ENCODE peak calls at places on chromosomes 11 and 22, in ten cellular contexts. One of them, this sample, is unnamed.

GRCh38 chr22:41920271-41920976 is 5.5 kb upstream of the SHISA8 start:
- DNase-seq in NCI-H2081 treated with DMSO at 0.1 percent for 48 hours: no peak
- DNase-seq in GM10248: no peak
- DNase-seq in iris pigment epithelial cell: no peak
- DNase-seq in T47D: no peak
- DNase-seq in caudate nucleus: no peak
- DNase-seq in stimulated activated CD4-positive, alpha-beta T cell treated with anti-CD3 and anti-CD28 coated beads, Interleukin-1b, Interleukin-23, amount 100 ng/mL, for 1 hour: no peak
- DNase-seq in mucosa of descending colon: no peak
- DNase-seq in H9: no peak
- DNase-seq in CD14-positive monocyte: no peak
- DNase-seq in this sample: no peak

GRCh38 chr22:46614070-46614931 is 5.9 kb upstream of the GRAMD4 start:
- DNase-seq in T47D: no peak
- DNase-seq in iris pigment epithelial cell: no peak
- DNase-seq in H9: no peak
- DNase-seq in stimulated activated CD4-positive, alpha-beta T cell treated with anti-CD3 and anti-CD28 coated beads, Interleukin-1b, Interleukin-23, amount 100 ng/mL, for 1 hour: peak; percentile 50
- DNase-seq in mucosa of descending colon: no peak
- DNase-seq in GM10248: peak; percentile 59
- DNase-seq in caudate nucleus: no peak
- DNase-seq in CD14-positive monocyte: peak; percentile 71
- DNase-seq in NCI-H2081 treated with DMSO at 0.1 percent for 48 hours: no peak
- DNase-seq in this sample: no peak

GRCh38 chr22:29202231-29203192 is 3.2 kb upstream of the EMID1 start:
- DNase-seq in CD14-positive monocyte: peak; percentile 42
- DNase-seq in H9: peak; percentile 77
- DNase-seq in iris pigment epithelial cell: peak; percentile 75
- DNase-seq in T47D: peak; percentile 28
- DNase-seq in stimulated activated CD4-positive, alpha-beta T cell treated with anti-CD3 and anti-CD28 coated beads, Interleukin-1b, Interleukin-23, amount 100 ng/mL, for 1 hour: no peak
- DNase-seq in NCI-H2081 treated with DMSO at 0.1 percent for 48 hours: no peak
- DNase-seq in mucosa of descending colon: peak; percentile 75
- DNase-seq in GM10248: peak; percentile 91
- DNase-seq in caudate nucleus: no peak
- DNase-seq in this sample: no peak

GRCh38 chr11:64226507-64227051 is 505 bp downstream of the NUDT22 start:
- DNase-seq in GM10248: peak; percentile 81
- DNase-seq in stimulated activated CD4-positive, alpha-beta T cell treated with anti-CD3 and anti-CD28 coated beads, Interleukin-1b, Interleukin-23, amount 100 ng/mL, for 1 hour: no peak
- DNase-seq in caudate nucleus: no peak
- DNase-seq in T47D: no peak
- DNase-seq in CD14-positive monocyte: peak; percentile 68
- DNase-seq in H9: peak; percentile 69
- DNase-seq in mucosa of descending colon: peak; percentile 91
- DNase-seq in iris pigment epithelial cell: no peak
- DNase-seq in NCI-H2081 treated with DMSO at 0.1 percent for 48 hours: no peak
- DNase-seq in this sample: no peak

GRCh38 chr11:67113231-67113721 is 5.8 kb upstream of the KDM2A start:
- DNase-seq in caudate nucleus: no peak
- DNase-seq in T47D: no peak
- DNase-seq in NCI-H2081 treated with DMSO at 0.1 percent for 48 hours: no peak
- DNase-seq in GM10248: peak; percentile 64
- DNase-seq in CD14-positive monocyte: no peak
- DNase-seq in mucosa of descending colon: no peak
- DNase-seq in stimulated activated CD4-positive, alpha-beta T cell treated with anti-CD3 and anti-CD28 coated beads, Interleukin-1b, Interleukin-23, amount 100 ng/mL, for 1 hour: no peak
- DNase-seq in iris pigment epithelial cell: no peak
- DNase-seq in H9: no peak
- DNase-seq in this sample: no peak

GRCh38 chr11:10413268-10413667 is 41.8 kb upstream of the AMPD3 start:
- DNase-seq in GM10248: no peak
- DNase-seq in mucosa of descending colon: no peak
- DNase-seq in CD14-positive monocyte: no peak
- DNase-seq in H9: no peak
- DNase-seq in iris pigment epithelial cell: peak; percentile 39
- DNase-seq in T47D: no peak
- DNase-seq in stimulated activated CD4-positive, alpha-beta T cell treated with anti-CD3 and anti-CD28 coated beads, Interleukin-1b, Interleukin-23, amount 100 ng/mL, for 1 hour: peak; percentile 7
- DNase-seq in NCI-H2081 treated with DMSO at 0.1 percent for 48 hours: no peak
- DNase-seq in caudate nucleus: no peak
- DNase-seq in this sample: no peak

GRCh38 chr11:64296236-64296635 is 3.9 kb upstream of the CATSPERZ start:
- DNase-seq in caudate nucleus: no peak
- DNase-seq in NCI-H2081 treated with DMSO at 0.1 percent for 48 hours: no peak
- DNase-seq in CD14-positive monocyte: no peak
- DNase-seq in iris pigment epithelial cell: no peak
- DNase-seq in GM10248: no peak
- DNase-seq in T47D: no peak
- DNase-seq in stimulated activated CD4-positive, alpha-beta T cell treated with anti-CD3 and anti-CD28 coated beads, Interleukin-1b, Interleukin-23, amount 100 ng/mL, for 1 hour: no peak
- DNase-seq in mucosa of descending colon: no peak
- DNase-seq in H9: no peak
- DNase-seq in this sample: no peak

GRCh38 chr11:122209619-122210377 is 93.8 kb upstream of the BLID start:
- DNase-seq in NCI-H2081 treated with DMSO at 0.1 percent for 48 hours: no peak
- DNase-seq in iris pigment epithelial cell: peak; percentile 93
- DNase-seq in T47D: no peak
- DNase-seq in CD14-positive monocyte: no peak
- DNase-seq in mucosa of descending colon: no peak
- DNase-seq in GM10248: no peak
- DNase-seq in H9: no peak
- DNase-seq in stimulated activated CD4-positive, alpha-beta T cell treated with anti-CD3 and anti-CD28 coated beads, Interleukin-1b, Interleukin-23, amount 100 ng/mL, for 1 hour: no peak
- DNase-seq in caudate nucleus: no peak
- DNase-seq in this sample: no peak

GRCh38 chr11:124766156-124766555 is 4.1 kb upstream of the ESAM start:
- DNase-seq in caudate nucleus: no peak
- DNase-seq in stimulated activated CD4-positive, alpha-beta T cell treated with anti-CD3 and anti-CD28 coated beads, Interleukin-1b, Interleukin-23, amount 100 ng/mL, for 1 hour: no peak
- DNase-seq in iris pigment epithelial cell: no peak
- DNase-seq in H9: no peak
- DNase-seq in mucosa of descending colon: no peak
- DNase-seq in GM10248: no peak
- DNase-seq in NCI-H2081 treated with DMSO at 0.1 percent for 48 hours: no peak
- DNase-seq in T47D: no peak
- DNase-seq in CD14-positive monocyte: no peak
- DNase-seq in this sample: no peak

GRCh38 chr11:76691655-76692054 is 21.1 kb upstream of the LRRC32 start:
- DNase-seq in stimulated activated CD4-positive, alpha-beta T cell treated with anti-CD3 and anti-CD28 coated beads, Interleukin-1b, Interleukin-23, amount 100 ng/mL, for 1 hour: no peak
- DNase-seq in CD14-positive monocyte: no peak
- DNase-seq in NCI-H2081 treated with DMSO at 0.1 percent for 48 hours: no peak
- DNase-seq in H9: no peak
- DNase-seq in iris pigment epithelial cell: no peak
- DNase-seq in caudate nucleus: no peak
- DNase-seq in T47D: no peak
- DNase-seq in mucosa of descending colon: no peak
- DNase-seq in GM10248: no peak
- DNase-seq in this sample: no peak

GRCh38 chr11:74634537-74634936 is 42.2 kb downstream of the POLD3 start:
- DNase-seq in mucosa of descending colon: no peak
- DNase-seq in stimulated activated CD4-positive, alpha-beta T cell treated with anti-CD3 and anti-CD28 coated beads, Interleukin-1b, Interleukin-23, amount 100 ng/mL, for 1 hour: no peak
- DNase-seq in NCI-H2081 treated with DMSO at 0.1 percent for 48 hours: no peak
- DNase-seq in H9: no peak
- DNase-seq in CD14-positive monocyte: no peak
- DNase-seq in iris pigment epithelial cell: peak; percentile 80
- DNase-seq in caudate nucleus: no peak
- DNase-seq in GM10248: no peak
- DNase-seq in T47D: peak; percentile 73
- DNase-seq in this sample: no peak

GRCh38 chr11:72041364-72042058 is 38.8 kb downstream of the NUMA1 start:
- DNase-seq in NCI-H2081 treated with DMSO at 0.1 percent for 48 hours: no peak
- DNase-seq in H9: peak; percentile 61
- DNase-seq in GM10248: peak; percentile 38
- DNase-seq in stimulated activated CD4-positive, alpha-beta T cell treated with anti-CD3 and anti-CD28 coated beads, Interleukin-1b, Interleukin-23, amount 100 ng/mL, for 1 hour: no peak
- DNase-seq in iris pigment epithelial cell: peak; percentile 76
- DNase-seq in mucosa of descending colon: peak; percentile 78
- DNase-seq in T47D: peak; percentile 56
- DNase-seq in caudate nucleus: peak; percentile 45
- DNase-seq in CD14-positive monocyte: peak; percentile 51
- DNase-seq in this sample: peak; percentile 63

GRCh38 chr11:35142481-35143207 is 3.7 kb downstream of the CD44 start:
- DNase-seq in T47D: no peak
- DNase-seq in H9: no peak
- DNase-seq in caudate nucleus: no peak
- DNase-seq in NCI-H2081 treated with DMSO at 0.1 percent for 48 hours: no peak
- DNase-seq in GM10248: no peak
- DNase-seq in stimulated activated CD4-positive, alpha-beta T cell treated with anti-CD3 and anti-CD28 coated beads, Interleukin-1b, Interleukin-23, amount 100 ng/mL, for 1 hour: no peak
- DNase-seq in mucosa of descending colon: no peak
- DNase-seq in CD14-positive monocyte: no peak
- DNase-seq in iris pigment epithelial cell: peak; percentile 49
- DNase-seq in this sample: no peak

GRCh38 chr11:61489833-61490585 is 18.5 kb upstream of the LRRC10B start:
- DNase-seq in iris pigment epithelial cell: peak; percentile 18
- DNase-seq in caudate nucleus: no peak
- DNase-seq in NCI-H2081 treated with DMSO at 0.1 percent for 48 hours: no peak
- DNase-seq in T47D: peak; percentile 64
- DNase-seq in stimulated activated CD4-positive, alpha-beta T cell treated with anti-CD3 and anti-CD28 coated beads, Interleukin-1b, Interleukin-23, amount 100 ng/mL, for 1 hour: no peak
- DNase-seq in mucosa of descending colon: no peak
- DNase-seq in CD14-positive monocyte: no peak
- DNase-seq in GM10248: no peak
- DNase-seq in H9: peak; percentile 74
- DNase-seq in this sample: no peak

GRCh38 chr22:24810043-24810749 is 4.2 kb downstream of the SGSM1 start:
- DNase-seq in stimulated activated CD4-positive, alpha-beta T cell treated with anti-CD3 and anti-CD28 coated beads, Interleukin-1b, Interleukin-23, amount 100 ng/mL, for 1 hour: no peak
- DNase-seq in H9: no peak
- DNase-seq in NCI-H2081 treated with DMSO at 0.1 percent for 48 hours: no peak
- DNase-seq in T47D: no peak
- DNase-seq in GM10248: no peak
- DNase-seq in mucosa of descending colon: no peak
- DNase-seq in CD14-positive monocyte: no peak
- DNase-seq in caudate nucleus: no peak
- DNase-seq in iris pigment epithelial cell: no peak
- DNase-seq in this sample: peak; percentile 88

GRCh38 chr11:106697058-106697457 is 321.2 kb downstream of the GUCY1A2 start:
- DNase-seq in GM10248: no peak
- DNase-seq in H9: no peak
- DNase-seq in T47D: no peak
- DNase-seq in mucosa of descending colon: no peak
- DNase-seq in NCI-H2081 treated with DMSO at 0.1 percent for 48 hours: no peak
- DNase-seq in stimulated activated CD4-positive, alpha-beta T cell treated with anti-CD3 and anti-CD28 coated beads, Interleukin-1b, Interleukin-23, amount 100 ng/mL, for 1 hour: no peak
- DNase-seq in caudate nucleus: no peak
- DNase-seq in CD14-positive monocyte: no peak
- DNase-seq in iris pigment epithelial cell: peak; percentile 91
- DNase-seq in this sample: no peak

GRCh38 chr11:129788278-129788677 is 27.4 kb upstream of the TMEM45B start:
- DNase-seq in stimulated activated CD4-positive, alpha-beta T cell treated with anti-CD3 and anti-CD28 coated beads, Interleukin-1b, Interleukin-23, amount 100 ng/mL, for 1 hour: no peak
- DNase-seq in T47D: no peak
- DNase-seq in mucosa of descending colon: no peak
- DNase-seq in caudate nucleus: no peak
- DNase-seq in GM10248: no peak
- DNase-seq in NCI-H2081 treated with DMSO at 0.1 percent for 48 hours: no peak
- DNase-seq in H9: no peak
- DNase-seq in iris pigment epithelial cell: no peak
- DNase-seq in CD14-positive monocyte: no peak
- DNase-seq in this sample: no peak

GRCh38 chr11:93895106-93895862 is 44.9 kb upstream of the VSTM5 start:
- DNase-seq in NCI-H2081 treated with DMSO at 0.1 percent for 48 hours: no peak
- DNase-seq in GM10248: no peak
- DNase-seq in CD14-positive monocyte: no peak
- DNase-seq in stimulated activated CD4-positive, alpha-beta T cell treated with anti-CD3 and anti-CD28 coated beads, Interleukin-1b, Interleukin-23, amount 100 ng/mL, for 1 hour: no peak
- DNase-seq in T47D: peak; percentile 29
- DNase-seq in caudate nucleus: no peak
- DNase-seq in iris pigment epithelial cell: peak; percentile 76
- DNase-seq in H9: no peak
- DNase-seq in mucosa of descending colon: no peak
- DNase-seq in this sample: no peak

GRCh38 chr11:125070699-125071254 is 7.7 kb downstream of the SLC37A2 start:
- DNase-seq in NCI-H2081 treated with DMSO at 0.1 percent for 48 hours: no peak
- DNase-seq in iris pigment epithelial cell: peak; percentile 78
- DNase-seq in CD14-positive monocyte: peak; percentile 99
- DNase-seq in caudate nucleus: no peak
- DNase-seq in GM10248: peak; percentile 83
- DNase-seq in H9: no peak
- DNase-seq in mucosa of descending colon: peak; percentile 77
- DNase-seq in T47D: no peak
- DNase-seq in stimulated activated CD4-positive, alpha-beta T cell treated with anti-CD3 and anti-CD28 coated beads, Interleukin-1b, Interleukin-23, amount 100 ng/mL, for 1 hour: no peak
- DNase-seq in this sample: no peak

GRCh38 chr11:134038897-134039470 is 29.9 kb upstream of the JAM3 start:
- DNase-seq in mucosa of descending colon: peak; percentile 46
- DNase-seq in NCI-H2081 treated with DMSO at 0.1 percent for 48 hours: no peak
- DNase-seq in GM10248: no peak
- DNase-seq in iris pigment epithelial cell: peak; percentile 22
- DNase-seq in stimulated activated CD4-positive, alpha-beta T cell treated with anti-CD3 and anti-CD28 coated beads, Interleukin-1b, Interleukin-23, amount 100 ng/mL, for 1 hour: no peak
- DNase-seq in caudate nucleus: no peak
- DNase-seq in H9: no peak
- DNase-seq in T47D: no peak
- DNase-seq in CD14-positive monocyte: no peak
- DNase-seq in this sample: no peak

GRCh38 chr22:39171623-39172264 is 19.3 kb upstream of the CBX7 start:
- DNase-seq in mucosa of descending colon: no peak
- DNase-seq in iris pigment epithelial cell: no peak
- DNase-seq in GM10248: no peak
- DNase-seq in caudate nucleus: no peak
- DNase-seq in T47D: no peak
- DNase-seq in stimulated activated CD4-positive, alpha-beta T cell treated with anti-CD3 and anti-CD28 coated beads, Interleukin-1b, Interleukin-23, amount 100 ng/mL, for 1 hour: no peak
- DNase-seq in CD14-positive monocyte: no peak
- DNase-seq in NCI-H2081 treated with DMSO at 0.1 percent for 48 hours: no peak
- DNase-seq in H9: peak; percentile 72
- DNase-seq in this sample: no peak

GRCh38 chr22:28627791-28628190 is 51.8 kb downstream of the TTC28 start:
- DNase-seq in mucosa of descending colon: no peak
- DNase-seq in caudate nucleus: no peak
- DNase-seq in NCI-H2081 treated with DMSO at 0.1 percent for 48 hours: no peak
- DNase-seq in iris pigment epithelial cell: no peak
- DNase-seq in H9: no peak
- DNase-seq in GM10248: no peak
- DNase-seq in T47D: no peak
- DNase-seq in stimulated activated CD4-positive, alpha-beta T cell treated with anti-CD3 and anti-CD28 coated beads, Interleukin-1b, Interleukin-23, amount 100 ng/mL, for 1 hour: no peak
- DNase-seq in CD14-positive monocyte: no peak
- DNase-seq in this sample: no peak

GRCh38 chr11:70272009-70272408 is 1.5 kb downstream of the PPFIA1 start:
- DNase-seq in GM10248: no peak
- DNase-seq in stimulated activated CD4-positive, alpha-beta T cell treated with anti-CD3 and anti-CD28 coated beads, Interleukin-1b, Interleukin-23, amount 100 ng/mL, for 1 hour: no peak
- DNase-seq in mucosa of descending colon: no peak
- DNase-seq in T47D: no peak
- DNase-seq in iris pigment epithelial cell: no peak
- DNase-seq in caudate nucleus: no peak
- DNase-seq in CD14-positive monocyte: no peak
- DNase-seq in H9: no peak
- DNase-seq in NCI-H2081 treated with DMSO at 0.1 percent for 48 hours: no peak
- DNase-seq in this sample: no peak

GRCh38 chr11:99739464-99740089 is 718.8 kb downstream of the CNTN5 start:
- DNase-seq in T47D: peak; percentile 27
- DNase-seq in H9: no peak
- DNase-seq in iris pigment epithelial cell: peak; percentile 55
- DNase-seq in NCI-H2081 treated with DMSO at 0.1 percent for 48 hours: no peak
- DNase-seq in GM10248: peak; percentile 13
- DNase-seq in caudate nucleus: no peak
- DNase-seq in CD14-positive monocyte: no peak
- DNase-seq in stimulated activated CD4-positive, alpha-beta T cell treated with anti-CD3 and anti-CD28 coated beads, Interleukin-1b, Interleukin-23, amount 100 ng/mL, for 1 hour: no peak
- DNase-seq in mucosa of descending colon: no peak
- DNase-seq in this sample: no peak

GRCh38 chr11:32069361-32070058 is 21.4 kb upstream of the RCN1 start:
- DNase-seq in iris pigment epithelial cell: no peak
- DNase-seq in GM10248: no peak
- DNase-seq in mucosa of descending colon: no peak
- DNase-seq in T47D: no peak
- DNase-seq in CD14-positive monocyte: no peak
- DNase-seq in caudate nucleus: no peak
- DNase-seq in stimulated activated CD4-positive, alpha-beta T cell treated with anti-CD3 and anti-CD28 coated beads, Interleukin-1b, Interleukin-23, amount 100 ng/mL, for 1 hour: no peak
- DNase-seq in H9: no peak
- DNase-seq in NCI-H2081 treated with DMSO at 0.1 percent for 48 hours: no peak
- DNase-seq in this sample: no peak

GRCh38 chr22:20165913-20166312 is 15.1 kb upstream of the CCDC188 start:
- DNase-seq in stimulated activated CD4-positive, alpha-beta T cell treated with anti-CD3 and anti-CD28 coated beads, Interleukin-1b, Interleukin-23, amount 100 ng/mL, for 1 hour: no peak
- DNase-seq in GM10248: no peak
- DNase-seq in CD14-positive monocyte: no peak
- DNase-seq in mucosa of descending colon: no peak
- DNase-seq in NCI-H2081 treated with DMSO at 0.1 percent for 48 hours: no peak
- DNase-seq in T47D: no peak
- DNase-seq in H9: no peak
- DNase-seq in iris pigment epithelial cell: no peak
- DNase-seq in caudate nucleus: no peak
- DNase-seq in this sample: no peak

This sample was measured in cerebellar nuclear complex.